ENCODE peak calls at places on chromosomes 11 and 22, in ten cellular contexts. One of them, this sample, is unnamed.

GRCh38 chr11:101129203-101129943 is at the start of gene PGR:
- DNase-seq in ELR: no peak
- DNase-seq in activated T-cell treated with anti-CD3 and anti-CD28 coated beads, Interleukin-2, amount 50 U/mL, for 48 hours: peak
- DNase-seq in neural crest cell: peak
- DNase-seq in H7: peak
- DNase-seq in NCI-H1092 treated with DMSO at 0.1 percent for 48 hours: no peak
- DNase-seq in amniotic stem cell: no peak
- DNase-seq in ELF-1: peak
- DNase-seq in WTC11: peak
- DNase-seq in T-helper 22 cell: no peak
- DNase-seq in this sample: no peak

GRCh38 chr22:44913198-44913983 is 96.4 kb downstream of the PHF21B start:
- DNase-seq in ELF-1: no peak
- DNase-seq in T-helper 22 cell: no peak
- DNase-seq in ELR: no peak
- DNase-seq in H7: peak
- DNase-seq in NCI-H1092 treated with DMSO at 0.1 percent for 48 hours: no peak
- DNase-seq in WTC11: no peak
- DNase-seq in amniotic stem cell: no peak
- DNase-seq in activated T-cell treated with anti-CD3 and anti-CD28 coated beads, Interleukin-2, amount 50 U/mL, for 48 hours: no peak
- DNase-seq in neural crest cell: no peak
- DNase-seq in this sample: no peak

GRCh38 chr11:66768818-66769217 is 39.8 kb upstream of the SPTBN2 start:
- DNase-seq in activated T-cell treated with anti-CD3 and anti-CD28 coated beads, Interleukin-2, amount 50 U/mL, for 48 hours: no peak
- DNase-seq in T-helper 22 cell: no peak
- DNase-seq in ELF-1: no peak
- DNase-seq in NCI-H1092 treated with DMSO at 0.1 percent for 48 hours: no peak
- DNase-seq in H7: no peak
- DNase-seq in neural crest cell: no peak
- DNase-seq in amniotic stem cell: no peak
- DNase-seq in ELR: no peak
- DNase-seq in WTC11: no peak
- DNase-seq in this sample: no peak

GRCh38 chr11:20913113-20913512 is 243.7 kb downstream of the NELL1 start:
- DNase-seq in ELR: no peak
- DNase-seq in H7: no peak
- DNase-seq in T-helper 22 cell: no peak
- DNase-seq in ELF-1: no peak
- DNase-seq in WTC11: no peak
- DNase-seq in neural crest cell: no peak
- DNase-seq in amniotic stem cell: no peak
- DNase-seq in activated T-cell treated with anti-CD3 and anti-CD28 coated beads, Interleukin-2, amount 50 U/mL, for 48 hours: no peak
- DNase-seq in NCI-H1092 treated with DMSO at 0.1 percent for 48 hours: peak
- DNase-seq in this sample: no peak

GRCh38 chr11:66013762-66014100 is 1.9 kb downstream of the CST6 start:
- DNase-seq in NCI-H1092 treated with DMSO at 0.1 percent for 48 hours: no peak
- DNase-seq in WTC11: no peak
- DNase-seq in amniotic stem cell: no peak
- DNase-seq in ELR: no peak
- DNase-seq in H7: no peak
- DNase-seq in neural crest cell: no peak
- DNase-seq in T-helper 22 cell: no peak
- DNase-seq in activated T-cell treated with anti-CD3 and anti-CD28 coated beads, Interleukin-2, amount 50 U/mL, for 48 hours: no peak
- DNase-seq in ELF-1: no peak
- DNase-seq in this sample: no peak

GRCh38 chr11:10807629-10808552 is 835 bp downstream of the EIF4G2 start:
- DNase-seq in ELR: peak
- DNase-seq in T-helper 22 cell: peak
- DNase-seq in WTC11: peak
- DNase-seq in NCI-H1092 treated with DMSO at 0.1 percent for 48 hours: peak
- DNase-seq in H7: peak
- DNase-seq in activated T-cell treated with anti-CD3 and anti-CD28 coated beads, Interleukin-2, amount 50 U/mL, for 48 hours: peak
- DNase-seq in ELF-1: peak
- DNase-seq in neural crest cell: peak
- DNase-seq in amniotic stem cell: no peak
- DNase-seq in this sample: peak

GRCh38 chr22:26535499-26535898 is 23.2 kb upstream of the TFIP11 start:
- DNase-seq in ELF-1: no peak
- DNase-seq in H7: no peak
- DNase-seq in ELR: no peak
- DNase-seq in amniotic stem cell: no peak
- DNase-seq in neural crest cell: no peak
- DNase-seq in T-helper 22 cell: no peak
- DNase-seq in activated T-cell treated with anti-CD3 and anti-CD28 coated beads, Interleukin-2, amount 50 U/mL, for 48 hours: no peak
- DNase-seq in NCI-H1092 treated with DMSO at 0.1 percent for 48 hours: no peak
- DNase-seq in WTC11: no peak
- DNase-seq in this sample: no peak

GRCh38 chr11:102626686-102627085 is 1.6 kb upstream of the MMP20 start:
- DNase-seq in ELR: no peak
- DNase-seq in H7: no peak
- DNase-seq in T-helper 22 cell: no peak
- DNase-seq in WTC11: no peak
- DNase-seq in amniotic stem cell: no peak
- DNase-seq in activated T-cell treated with anti-CD3 and anti-CD28 coated beads, Interleukin-2, amount 50 U/mL, for 48 hours: no peak
- DNase-seq in NCI-H1092 treated with DMSO at 0.1 percent for 48 hours: no peak
- DNase-seq in neural crest cell: no peak
- DNase-seq in ELF-1: no peak
- DNase-seq in this sample: no peak

GRCh38 chr11:77411238-77411637 is 62.7 kb downstream of the PAK1 start:
- DNase-seq in ELF-1: no peak
- DNase-seq in T-helper 22 cell: no peak
- DNase-seq in neural crest cell: peak
- DNase-seq in ELR: peak
- DNase-seq in activated T-cell treated with anti-CD3 and anti-CD28 coated beads, Interleukin-2, amount 50 U/mL, for 48 hours: peak
- DNase-seq in WTC11: no peak
- DNase-seq in amniotic stem cell: no peak
- DNase-seq in NCI-H1092 treated with DMSO at 0.1 percent for 48 hours: no peak
- DNase-seq in H7: no peak
- DNase-seq in this sample: no peak

GRCh38 chr11:109728056-109728455 is 306.1 kb downstream of the C11orf87 start:
- DNase-seq in H7: no peak
- DNase-seq in T-helper 22 cell: no peak
- DNase-seq in activated T-cell treated with anti-CD3 and anti-CD28 coated beads, Interleukin-2, amount 50 U/mL, for 48 hours: no peak
- DNase-seq in ELF-1: no peak
- DNase-seq in amniotic stem cell: no peak
- DNase-seq in neural crest cell: no peak
- DNase-seq in WTC11: no peak
- DNase-seq in NCI-H1092 treated with DMSO at 0.1 percent for 48 hours: no peak
- DNase-seq in ELR: peak
- DNase-seq in this sample: peak

GRCh38 chr11:128415539-128415938 is 171.8 kb downstream of the ETS1 start:
- DNase-seq in H7: no peak
- DNase-seq in ELR: peak
- DNase-seq in T-helper 22 cell: no peak
- DNase-seq in ELF-1: no peak
- DNase-seq in activated T-cell treated with anti-CD3 and anti-CD28 coated beads, Interleukin-2, amount 50 U/mL, for 48 hours: no peak
- DNase-seq in NCI-H1092 treated with DMSO at 0.1 percent for 48 hours: no peak
- DNase-seq in WTC11: no peak
- DNase-seq in amniotic stem cell: no peak
- DNase-seq in neural crest cell: no peak
- DNase-seq in this sample: no peak

GRCh38 chr22:19762315-19763140 is 1.9 kb downstream of the TBX1 start:
- DNase-seq in ELF-1: no peak
- DNase-seq in neural crest cell: no peak
- DNase-seq in activated T-cell treated with anti-CD3 and anti-CD28 coated beads, Interleukin-2, amount 50 U/mL, for 48 hours: no peak
- DNase-seq in NCI-H1092 treated with DMSO at 0.1 percent for 48 hours: no peak
- DNase-seq in ELR: no peak
- DNase-seq in T-helper 22 cell: no peak
- DNase-seq in WTC11: peak
- DNase-seq in H7: no peak
- DNase-seq in amniotic stem cell: no peak
- DNase-seq in this sample: no peak

GRCh38 chr11:444397-445144 is 2.8 kb upstream of the ANO9 start:
- DNase-seq in ELR: peak
- DNase-seq in activated T-cell treated with anti-CD3 and anti-CD28 coated beads, Interleukin-2, amount 50 U/mL, for 48 hours: no peak
- DNase-seq in ELF-1: no peak
- DNase-seq in amniotic stem cell: no peak
- DNase-seq in WTC11: no peak
- DNase-seq in NCI-H1092 treated with DMSO at 0.1 percent for 48 hours: peak
- DNase-seq in neural crest cell: no peak
- DNase-seq in T-helper 22 cell: no peak
- DNase-seq in H7: no peak
- DNase-seq in this sample: peak

GRCh38 chr11:7977251-7977917 is 9.8 kb upstream of the EIF3F start:
- DNase-seq in ELR: peak
- DNase-seq in ELF-1: no peak
- DNase-seq in T-helper 22 cell: no peak
- DNase-seq in activated T-cell treated with anti-CD3 and anti-CD28 coated beads, Interleukin-2, amount 50 U/mL, for 48 hours: no peak
- DNase-seq in neural crest cell: no peak
- DNase-seq in amniotic stem cell: peak
- DNase-seq in H7: no peak
- DNase-seq in NCI-H1092 treated with DMSO at 0.1 percent for 48 hours: no peak
- DNase-seq in WTC11: no peak
- DNase-seq in this sample: no peak

GRCh38 chr11:2149471-2150205 is 10.4 kb upstream of the IGF2 start:
- DNase-seq in amniotic stem cell: no peak
- DNase-seq in neural crest cell: no peak
- DNase-seq in WTC11: no peak
- DNase-seq in NCI-H1092 treated with DMSO at 0.1 percent for 48 hours: no peak
- DNase-seq in H7: no peak
- DNase-seq in T-helper 22 cell: no peak
- DNase-seq in activated T-cell treated with anti-CD3 and anti-CD28 coated beads, Interleukin-2, amount 50 U/mL, for 48 hours: no peak
- DNase-seq in ELF-1: no peak
- DNase-seq in ELR: no peak
- DNase-seq in this sample: no peak

GRCh38 chr22:47192106-47192650 is 429.7 kb downstream of the TBC1D22A start:
- DNase-seq in H7: peak
- DNase-seq in amniotic stem cell: no peak
- DNase-seq in activated T-cell treated with anti-CD3 and anti-CD28 coated beads, Interleukin-2, amount 50 U/mL, for 48 hours: no peak
- DNase-seq in WTC11: no peak
- DNase-seq in ELR: no peak
- DNase-seq in T-helper 22 cell: no peak
- DNase-seq in ELF-1: no peak
- DNase-seq in neural crest cell: no peak
- DNase-seq in NCI-H1092 treated with DMSO at 0.1 percent for 48 hours: no peak
- DNase-seq in this sample: no peak

GRCh38 chr11:112321521-112322172 is 61.0 kb upstream of the PLET1 start:
- DNase-seq in NCI-H1092 treated with DMSO at 0.1 percent for 48 hours: peak
- DNase-seq in amniotic stem cell: no peak
- DNase-seq in ELF-1: no peak
- DNase-seq in neural crest cell: no peak
- DNase-seq in H7: no peak
- DNase-seq in T-helper 22 cell: no peak
- DNase-seq in ELR: peak
- DNase-seq in activated T-cell treated with anti-CD3 and anti-CD28 coated beads, Interleukin-2, amount 50 U/mL, for 48 hours: no peak
- DNase-seq in WTC11: no peak
- DNase-seq in this sample: peak

GRCh38 chr11:104028476-104028875 is 8.0 kb upstream of the DDI1 start:
- DNase-seq in H7: no peak
- DNase-seq in WTC11: no peak
- DNase-seq in ELR: no peak
- DNase-seq in ELF-1: no peak
- DNase-seq in NCI-H1092 treated with DMSO at 0.1 percent for 48 hours: no peak
- DNase-seq in neural crest cell: no peak
- DNase-seq in activated T-cell treated with anti-CD3 and anti-CD28 coated beads, Interleukin-2, amount 50 U/mL, for 48 hours: no peak
- DNase-seq in amniotic stem cell: no peak
- DNase-seq in T-helper 22 cell: no peak
- DNase-seq in this sample: no peak

GRCh38 chr11:123231263-123231662 is 36.2 kb upstream of the CLMP start:
- DNase-seq in activated T-cell treated with anti-CD3 and anti-CD28 coated beads, Interleukin-2, amount 50 U/mL, for 48 hours: no peak
- DNase-seq in NCI-H1092 treated with DMSO at 0.1 percent for 48 hours: no peak
- DNase-seq in T-helper 22 cell: no peak
- DNase-seq in amniotic stem cell: no peak
- DNase-seq in H7: no peak
- DNase-seq in neural crest cell: no peak
- DNase-seq in ELF-1: peak
- DNase-seq in ELR: peak
- DNase-seq in WTC11: no peak
- DNase-seq in this sample: no peak

GRCh38 chr11:77590194-77590591 is 440 bp downstream of the AQP11 start:
- DNase-seq in ELF-1: peak
- DNase-seq in WTC11: peak
- DNase-seq in amniotic stem cell: no peak
- DNase-seq in T-helper 22 cell: no peak
- DNase-seq in ELR: peak
- DNase-seq in NCI-H1092 treated with DMSO at 0.1 percent for 48 hours: peak
- DNase-seq in neural crest cell: peak
- DNase-seq in H7: peak
- DNase-seq in activated T-cell treated with anti-CD3 and anti-CD28 coated beads, Interleukin-2, amount 50 U/mL, for 48 hours: no peak
- DNase-seq in this sample: peak

GRCh38 chr11:35491231-35491871 is 34.1 kb downstream of the PAMR1 start:
- DNase-seq in neural crest cell: no peak
- DNase-seq in H7: no peak
- DNase-seq in amniotic stem cell: peak
- DNase-seq in ELF-1: no peak
- DNase-seq in NCI-H1092 treated with DMSO at 0.1 percent for 48 hours: no peak
- DNase-seq in WTC11: no peak
- DNase-seq in ELR: peak
- DNase-seq in activated T-cell treated with anti-CD3 and anti-CD28 coated beads, Interleukin-2, amount 50 U/mL, for 48 hours: no peak
- DNase-seq in T-helper 22 cell: no peak
- DNase-seq in this sample: no peak

GRCh38 chr11:31240340-31240904 is 129.1 kb downstream of the DCDC1 start:
- DNase-seq in T-helper 22 cell: no peak
- DNase-seq in H7: peak
- DNase-seq in NCI-H1092 treated with DMSO at 0.1 percent for 48 hours: peak
- DNase-seq in activated T-cell treated with anti-CD3 and anti-CD28 coated beads, Interleukin-2, amount 50 U/mL, for 48 hours: no peak
- DNase-seq in WTC11: peak
- DNase-seq in amniotic stem cell: no peak
- DNase-seq in neural crest cell: peak
- DNase-seq in ELF-1: peak
- DNase-seq in ELR: peak
- DNase-seq in this sample: peak

GRCh38 chr11:13669544-13670488 is 1.3 kb downstream of the FAR1 start:
- DNase-seq in WTC11: no peak
- DNase-seq in ELF-1: no peak
- DNase-seq in amniotic stem cell: no peak
- DNase-seq in neural crest cell: no peak
- DNase-seq in H7: no peak
- DNase-seq in ELR: peak
- DNase-seq in NCI-H1092 treated with DMSO at 0.1 percent for 48 hours: no peak
- DNase-seq in activated T-cell treated with anti-CD3 and anti-CD28 coated beads, Interleukin-2, amount 50 U/mL, for 48 hours: no peak
- DNase-seq in T-helper 22 cell: no peak
- DNase-seq in this sample: no peak

GRCh38 chr11:133955091-133955846 is 1.5 kb downstream of the IGSF9B start:
- DNase-seq in T-helper 22 cell: peak
- DNase-seq in ELF-1: no peak
- DNase-seq in NCI-H1092 treated with DMSO at 0.1 percent for 48 hours: peak
- DNase-seq in H7: peak
- DNase-seq in amniotic stem cell: no peak
- DNase-seq in ELR: no peak
- DNase-seq in neural crest cell: no peak
- DNase-seq in WTC11: no peak
- DNase-seq in activated T-cell treated with anti-CD3 and anti-CD28 coated beads, Interleukin-2, amount 50 U/mL, for 48 hours: peak
- DNase-seq in this sample: no peak

GRCh38 chr22:42282943-42283287 is 12.5 kb upstream of the TCF20 start:
- DNase-seq in ELR: no peak
- DNase-seq in amniotic stem cell: no peak
- DNase-seq in neural crest cell: peak
- DNase-seq in H7: no peak
- DNase-seq in activated T-cell treated with anti-CD3 and anti-CD28 coated beads, Interleukin-2, amount 50 U/mL, for 48 hours: no peak
- DNase-seq in T-helper 22 cell: no peak
- DNase-seq in NCI-H1092 treated with DMSO at 0.1 percent for 48 hours: peak
- DNase-seq in ELF-1: no peak
- DNase-seq in WTC11: no peak
- DNase-seq in this sample: no peak

GRCh38 chr11:129543515-129544290 is 168.1 kb downstream of the BARX2 start:
- DNase-seq in ELR: no peak
- DNase-seq in neural crest cell: no peak
- DNase-seq in activated T-cell treated with anti-CD3 and anti-CD28 coated beads, Interleukin-2, amount 50 U/mL, for 48 hours: no peak
- DNase-seq in T-helper 22 cell: no peak
- DNase-seq in ELF-1: no peak
- DNase-seq in H7: no peak
- DNase-seq in WTC11: no peak
- DNase-seq in amniotic stem cell: no peak
- DNase-seq in NCI-H1092 treated with DMSO at 0.1 percent for 48 hours: no peak
- DNase-seq in this sample: no peak

GRCh38 chr11:124070906-124071621 is 29.9 kb upstream of the OR10G7 start:
- DNase-seq in neural crest cell: peak
- DNase-seq in activated T-cell treated with anti-CD3 and anti-CD28 coated beads, Interleukin-2, amount 50 U/mL, for 48 hours: peak
- DNase-seq in H7: peak
- DNase-seq in WTC11: peak
- DNase-seq in amniotic stem cell: no peak
- DNase-seq in ELR: peak
- DNase-seq in T-helper 22 cell: peak
- DNase-seq in NCI-H1092 treated with DMSO at 0.1 percent for 48 hours: peak
- DNase-seq in ELF-1: peak
- DNase-seq in this sample: peak

GRCh38 chr11:86182976-86183584 is 61.5 kb upstream of the EED start:
- DNase-seq in NCI-H1092 treated with DMSO at 0.1 percent for 48 hours: no peak
- DNase-seq in activated T-cell treated with anti-CD3 and anti-CD28 coated beads, Interleukin-2, amount 50 U/mL, for 48 hours: peak
- DNase-seq in neural crest cell: no peak
- DNase-seq in T-helper 22 cell: peak
- DNase-seq in WTC11: no peak
- DNase-seq in ELF-1: no peak
- DNase-seq in ELR: peak
- DNase-seq in H7: no peak
- DNase-seq in amniotic stem cell: no peak
- DNase-seq in this sample: no peak